ENCODE peak calls at places on chromosome 16, in four cellular contexts. A is astrocyte of the cerebellum, V is ascending aorta, N is cardiac muscle cell. Q is an unnamed sample.

GRCh38 chr16:89357055-89357454 is 133.3 kb downstream of the ANKRD11 start:
- DNase-seq in N (no peak), V (no peak), A (no peak), Q (no peak)

GRCh38 chr16:61214780-61215179 is 821.5 kb downstream of the CDH8 start:
- DNase-seq in N (no peak), V (no peak), A (no peak), Q (no peak)

GRCh38 chr16:50505714-50506542 is 42.3 kb upstream of the NKD1 start:
- DNase-seq in A (no peak), V (no peak), N (no peak), Q (no peak)

GRCh38 chr16:48498761-48499600 is 111.0 kb downstream of the N4BP1 start:
- DNase-seq in A (no peak), N (no peak), V (no peak), Q (peak)

GRCh38 chr16:87115646-87116045 is 201.5 kb downstream of the C16orf95 start:
- DNase-seq in N (no peak), A (no peak), V (no peak), Q (no peak)

GRCh38 chr16:648786-649589 is at the start of gene WDR90:
- DNase-seq in V (peak), A (peak), N (peak), Q (peak)

GRCh38 chr16:53498984-53499383 is 4.0 kb downstream of the AKTIP start:
- DNase-seq in A (no peak), V (no peak), N (no peak), Q (no peak)

GRCh38 chr16:11181889-11182279 is 74.1 kb downstream of the SOCS1 start:
- DNase-seq in N (no peak), A (no peak), V (no peak), Q (no peak)

GRCh38 chr16:62254847-62255246 is 218.6 kb upstream of the CDH8 start:
- DNase-seq in A (no peak), V (no peak), N (no peak), Q (no peak)

GRCh38 chr16:88844412-88845118 is 12.2 kb downstream of the GALNS start:
- DNase-seq in V (no peak), N (no peak), A (no peak), Q (no peak)

GRCh38 chr16:51524555-51525373 is 373.7 kb upstream of the SALL1 start:
- DNase-seq in N (no peak), A (peak), V (no peak), Q (peak)

GRCh38 chr16:87681990-87682570 is 79.8 kb downstream of the JPH3 start:
- DNase-seq in A (peak), V (no peak), N (no peak), Q (peak)

GRCh38 chr16:67326472-67327309 is at the start of the genes KCTD19 and LRRC36:
- DNase-seq in V (no peak), N (peak), A (peak), Q (no peak)

GRCh38 chr16:78184554-78185183 is 85.2 kb downstream of the WWOX start:
- DNase-seq in V (no peak), N (no peak), A (peak), Q (no peak)

DNA sequence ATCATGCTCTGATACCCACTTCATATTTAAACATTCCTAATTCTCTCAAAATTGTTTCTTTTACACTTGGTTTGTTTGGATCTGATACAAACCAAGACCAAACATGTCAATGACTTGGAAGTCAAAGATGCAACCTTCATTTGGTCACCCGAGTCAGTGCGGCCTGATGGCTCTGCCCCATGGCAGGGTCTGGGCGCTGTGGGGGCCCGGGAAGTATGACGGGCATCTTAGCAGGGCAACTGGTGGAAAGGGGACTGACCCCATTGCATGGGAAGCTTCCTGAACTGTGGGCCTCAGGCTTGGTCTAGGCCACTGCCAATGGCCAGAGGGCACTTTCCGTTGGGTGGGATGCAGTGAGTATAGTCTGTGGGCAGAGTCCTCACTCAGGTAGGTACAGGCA is 178.0 kb downstream of the KATNIP start:
- DNase-seq in N (no peak), A (no peak), V (no peak), Q (no peak)
- H3K4me3 ChIP-seq in N (no peak), A (no peak), V (no peak), Q (no peak)

GRCh38 chr16:19900590-19900989 is 15.9 kb upstream of the GPRC5B start:
- DNase-seq in N (no peak), A (no peak), V (no peak), Q (no peak)

GRCh38 chr16:19901164-19901563 is 16.5 kb upstream of the GPRC5B start:
- DNase-seq in N (no peak), V (no peak), A (no peak), Q (no peak)

GRCh38 chr16:19899605-19899955 is 14.9 kb upstream of the GPRC5B start:
- DNase-seq in A (no peak), N (no peak), V (no peak), Q (no peak)

GRCh38 chr16:19898166-19898565 is 13.5 kb upstream of the GPRC5B start:
- DNase-seq in A (no peak), V (no peak), N (no peak), Q (no peak)

GRCh38 chr16:19898924-19899604 is 14.4 kb upstream of the GPRC5B start:
- DNase-seq in A (peak), N (peak), V (no peak), Q (no peak)
- H3K4me3 ChIP-seq in A (no peak), N (no peak), V (no peak), Q (no peak)

GRCh38 chr16:15492091-15492740 is 57.8 kb downstream of the BMERB1 start:
- DNase-seq in N (no peak), V (no peak), A (no peak), Q (no peak)
- H3K4me3 ChIP-seq in N (no peak), V (no peak), A (no peak), Q (no peak)

DNA sequence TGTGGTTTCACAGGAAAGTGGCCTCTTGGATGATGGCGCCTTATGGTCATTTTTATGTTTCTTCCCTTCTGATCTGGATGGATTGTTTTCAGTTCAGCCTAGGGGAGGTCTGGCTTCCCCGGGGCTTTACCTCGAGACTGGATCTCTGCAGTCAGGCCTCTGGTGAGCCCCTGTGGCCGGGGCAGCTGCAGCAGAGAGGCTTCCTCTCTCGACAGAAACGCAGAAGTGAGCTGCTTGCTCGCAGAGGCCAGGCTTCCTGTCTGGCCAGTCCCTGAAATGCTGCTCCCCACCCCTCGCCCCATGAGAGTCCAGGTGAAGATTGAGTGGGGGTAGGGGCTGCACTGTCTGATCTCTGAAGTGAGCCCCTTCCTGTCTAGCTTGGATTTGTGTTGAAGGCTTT is 44.0 kb downstream of the PLCG2 start:
- DNase-seq in A (no peak), V (no peak), N (peak), Q (no peak)
- H3K4me3 ChIP-seq in A (no peak), V (no peak), N (no peak), Q (no peak)

GRCh38 chr16:30375830-30376229 is 1.2 kb downstream of the MYL11 start:
- DNase-seq in N (no peak), V (no peak), A (no peak), Q (no peak)

GRCh38 chr16:30377812-30378235 is 3.2 kb downstream of the MYL11 start:
- DNase-seq in N (peak), A (peak), V (peak), Q (peak)

GRCh38 chr16:30374538-30374937 is at the start of gene MYL11:
- DNase-seq in N (no peak), V (no peak), A (no peak), Q (no peak)

GRCh38 chr16:30377050-30377811 is 2.6 kb downstream of the MYL11 start:
- DNase-seq in V (no peak), N (no peak), A (no peak), Q (no peak)

GRCh38 chr16:30376508-30376907 is 1.9 kb downstream of the MYL11 start:
- DNase-seq in A (no peak), N (no peak), V (no peak), Q (no peak)
- H3K4me3 ChIP-seq in A (no peak), N (no peak), V (no peak), Q (peak)